ENCODE peak calls at places on chromosome 9, in eight cellular contexts. X is mesothelial cell of epicardium; K is glutamatergic neuron; W is HCEC 1CT; C is M059J; J is stimulated activated CD8-positive, alpha-beta memory T cell treated with anti-CD3 and anti-CD28 coated beads, Interleukin-4, amount 100 ng/mL, for 4 hours; S is ACHN; R is adrenal gland. D is an unnamed sample.
A peak's percentile ranks its signal among the peaks of the same experiment; 100 is the strongest.

GRCh38 chr9:135084262-135084661 is 3.2 kb upstream of the OLFM1 start:
- DNase-seq in X (no peak), K (no peak), W (no peak), C (no peak), J (no peak), S (no peak), R (no peak), D (no peak)

GRCh38 chr9:72675586-72675985 is 154.2 kb downstream of the TMC1 start:
- DNase-seq in X (no peak), K (no peak), W (no peak), C (peak; percentile 66), J (no peak), S (no peak), R (no peak), D (no peak)

GRCh38 chr9:33264473-33265177 is at the start of the genes BAG1 and CHMP5:
- DNase-seq in X (peak; percentile 100), K (peak; percentile 99), W (peak; percentile 99), C (peak; percentile 99), J (peak; percentile 99), S (peak; percentile 98), R (peak; percentile 100), D (peak; percentile 100)

GRCh38 chr9:93257808-93258331 is 73.9 kb downstream of the WNK2 start:
- DNase-seq in X (no peak), K (no peak), W (no peak), C (peak; percentile 15), J (no peak), S (no peak), R (no peak), D (no peak)

GRCh38 chr9:27542519-27542918 is 12.9 kb upstream of the MOB3B start:
- DNase-seq in X (no peak), K (no peak), W (no peak), C (no peak), J (no peak), S (no peak), R (no peak), D (no peak)

GRCh38 chr9:21778300-21778699 is 24.1 kb upstream of the MTAP start:
- DNase-seq in X (no peak), K (no peak), W (peak; percentile 90), C (peak; percentile 69), J (no peak), S (no peak), R (no peak), D (no peak)

GRCh38 chr9:131677445-131678180 is 62.3 kb downstream of the RAPGEF1 start:
- DNase-seq in X (no peak), K (no peak), W (peak; percentile 84), C (peak; percentile 88), J (no peak), S (peak; percentile 39), R (no peak), D (no peak)

GRCh38 chr9:110334871-110335270 is 2.8 kb downstream of the TXNDC8 start:
- DNase-seq in X (no peak), K (no peak), W (no peak), C (no peak), J (no peak), S (no peak), R (no peak), D (no peak)

GRCh38 chr9:123102380-123103113 is 69.1 kb downstream of the GPR21 start:
- DNase-seq in X (no peak), K (no peak), W (no peak), C (peak; percentile 18), J (no peak), S (peak; percentile 4), R (no peak), D (no peak)

GRCh38 chr9:6845881-6846280 is 88.1 kb downstream of the KDM4C start:
- DNase-seq in X (no peak), K (no peak), W (peak; percentile 3), C (no peak), J (no peak), S (peak; percentile 38), R (no peak), D (peak; percentile 29)